ENCODE peak calls at places on chromosomes 6 and 20, in eight cellular contexts. One of them, this sample, is unnamed.

GRCh38 chr6:111805511-111806181 is 67.6 kb downstream of the FYN start:
- DNase-seq in stomach: no peak
- DNase-seq in cardiac muscle cell: peak; percentile 63
- DNase-seq in transverse colon: no peak
- DNase-seq in ovary: no peak
- DNase-seq in HCT116: no peak
- DNase-seq in GM23248: peak; percentile 83
- DNase-seq in keratinocyte: no peak
- DNase-seq in this sample: no peak

GRCh38 chr6:149855040-149855654 is 9.0 kb downstream of the LRP11 start:
- DNase-seq in keratinocyte: no peak
- DNase-seq in GM23248: peak; percentile 92
- DNase-seq in HCT116: peak; percentile 71
- DNase-seq in cardiac muscle cell: peak; percentile 64
- DNase-seq in stomach: peak; percentile 42
- DNase-seq in ovary: no peak
- DNase-seq in transverse colon: no peak
- DNase-seq in this sample: no peak

GRCh38 chr20:56989516-56989915 is 276.9 kb downstream of the BMP7 start:
- DNase-seq in keratinocyte: no peak
- DNase-seq in GM23248: peak; percentile 52
- DNase-seq in ovary: no peak
- DNase-seq in cardiac muscle cell: no peak
- DNase-seq in HCT116: no peak
- DNase-seq in transverse colon: no peak
- DNase-seq in stomach: no peak
- DNase-seq in this sample: no peak

GRCh38 chr6:45613678-45614077 is 235.9 kb upstream of the SUPT3H start:
- DNase-seq in transverse colon: peak; percentile 34
- DNase-seq in cardiac muscle cell: peak; percentile 83
- DNase-seq in GM23248: peak; percentile 80
- DNase-seq in stomach: no peak
- DNase-seq in HCT116: no peak
- DNase-seq in ovary: peak; percentile 37
- DNase-seq in keratinocyte: peak; percentile 49
- DNase-seq in this sample: peak; percentile 86

GRCh38 chr20:50310673-50311051 is 120.0 kb downstream of the CEBPB start:
- DNase-seq in GM23248: no peak
- DNase-seq in cardiac muscle cell: no peak
- DNase-seq in transverse colon: no peak
- DNase-seq in ovary: no peak
- DNase-seq in HCT116: no peak
- DNase-seq in stomach: no peak
- DNase-seq in keratinocyte: no peak
- DNase-seq in this sample: no peak

GRCh38 chr20:35342154-35342769 is 50.0 kb upstream of the FAM83C start:
- DNase-seq in keratinocyte: no peak
- DNase-seq in transverse colon: no peak
- DNase-seq in HCT116: no peak
- DNase-seq in ovary: no peak
- DNase-seq in cardiac muscle cell: peak; percentile 56
- DNase-seq in GM23248: no peak
- DNase-seq in stomach: no peak
- DNase-seq in this sample: no peak

GRCh38 chr6:41416165-41416837 is 80.9 kb downstream of the NCR2 start:
- DNase-seq in GM23248: no peak
- DNase-seq in transverse colon: no peak
- DNase-seq in ovary: no peak
- DNase-seq in HCT116: no peak
- DNase-seq in cardiac muscle cell: no peak
- DNase-seq in stomach: no peak
- DNase-seq in keratinocyte: no peak
- DNase-seq in this sample: no peak

GRCh38 chr20:14069796-14070195 is 74.5 kb downstream of the MACROD2 start:
- DNase-seq in stomach: no peak
- DNase-seq in cardiac muscle cell: no peak
- DNase-seq in HCT116: no peak
- DNase-seq in keratinocyte: no peak
- DNase-seq in ovary: no peak
- DNase-seq in transverse colon: no peak
- DNase-seq in GM23248: peak; percentile 76
- DNase-seq in this sample: no peak

GRCh38 chr6:56664007-56664406 is 21.3 kb upstream of the DST start:
- DNase-seq in HCT116: no peak
- DNase-seq in stomach: no peak
- DNase-seq in cardiac muscle cell: no peak
- DNase-seq in GM23248: no peak
- DNase-seq in ovary: no peak
- DNase-seq in transverse colon: no peak
- DNase-seq in keratinocyte: no peak
- DNase-seq in this sample: no peak

GRCh38 chr6:133130863-133131262 is 110.3 kb upstream of the EYA4 start:
- DNase-seq in GM23248: peak; percentile 52
- DNase-seq in stomach: no peak
- DNase-seq in cardiac muscle cell: peak; percentile 52
- DNase-seq in keratinocyte: peak; percentile 17
- DNase-seq in ovary: no peak
- DNase-seq in HCT116: peak; percentile 81
- DNase-seq in transverse colon: no peak
- DNase-seq in this sample: no peak

GRCh38 chr6:146123611-146124010 is 94.7 kb downstream of the GRM1 start:
- DNase-seq in HCT116: no peak
- DNase-seq in ovary: no peak
- DNase-seq in transverse colon: no peak
- DNase-seq in cardiac muscle cell: no peak
- DNase-seq in stomach: no peak
- DNase-seq in GM23248: no peak
- DNase-seq in keratinocyte: no peak
- DNase-seq in this sample: no peak

GRCh38 chr6:137975058-137975940 is 108.2 kb downstream of the TNFAIP3 start:
- DNase-seq in stomach: no peak
- DNase-seq in transverse colon: no peak
- DNase-seq in keratinocyte: no peak
- DNase-seq in cardiac muscle cell: peak; percentile 56
- DNase-seq in GM23248: peak; percentile 50
- DNase-seq in ovary: no peak
- DNase-seq in HCT116: peak; percentile 7
- DNase-seq in this sample: no peak

GRCh38 chr6:117498159-117498558 is 15.7 kb downstream of the DCBLD1 start:
- DNase-seq in cardiac muscle cell: peak; percentile 74
- DNase-seq in HCT116: no peak
- DNase-seq in stomach: no peak
- DNase-seq in keratinocyte: no peak
- DNase-seq in GM23248: peak; percentile 83
- DNase-seq in ovary: no peak
- DNase-seq in transverse colon: no peak
- DNase-seq in this sample: no peak

GRCh38 chr20:38238834-38239233 is 21.7 kb downstream of the KIAA1755 start:
- DNase-seq in ovary: no peak
- DNase-seq in HCT116: no peak
- DNase-seq in cardiac muscle cell: no peak
- DNase-seq in GM23248: no peak
- DNase-seq in keratinocyte: no peak
- DNase-seq in stomach: no peak
- DNase-seq in transverse colon: no peak
- DNase-seq in this sample: no peak

GRCh38 chr6:85458782-85459181 is 8.9 kb downstream of the NT5E start:
- DNase-seq in stomach: no peak
- DNase-seq in ovary: no peak
- DNase-seq in GM23248: no peak
- DNase-seq in transverse colon: no peak
- DNase-seq in cardiac muscle cell: no peak
- DNase-seq in keratinocyte: no peak
- DNase-seq in HCT116: no peak
- DNase-seq in this sample: no peak

GRCh38 chr20:60976913-60977312 is 275.1 kb upstream of the CDH4 start:
- DNase-seq in stomach: no peak
- DNase-seq in keratinocyte: no peak
- DNase-seq in GM23248: no peak
- DNase-seq in transverse colon: no peak
- DNase-seq in cardiac muscle cell: no peak
- DNase-seq in HCT116: no peak
- DNase-seq in ovary: no peak
- DNase-seq in this sample: no peak

GRCh38 chr6:82178084-82178758 is 69.3 kb downstream of the IBTK start:
- DNase-seq in HCT116: no peak
- DNase-seq in keratinocyte: no peak
- DNase-seq in ovary: no peak
- DNase-seq in GM23248: peak; percentile 72
- DNase-seq in stomach: no peak
- DNase-seq in transverse colon: no peak
- DNase-seq in cardiac muscle cell: peak; percentile 64
- DNase-seq in this sample: no peak

GRCh38 chr20:57711311-57711712 is 1.5 kb upstream of the PMEPA1 start:
- DNase-seq in HCT116: no peak
- DNase-seq in keratinocyte: no peak
- DNase-seq in transverse colon: no peak
- DNase-seq in GM23248: peak; percentile 34
- DNase-seq in ovary: no peak
- DNase-seq in stomach: no peak
- DNase-seq in cardiac muscle cell: no peak
- DNase-seq in this sample: no peak

GRCh38 chr20:18001131-18001921 is 32.5 kb downstream of the MGME1 start:
- DNase-seq in stomach: peak; percentile 75
- DNase-seq in keratinocyte: peak; percentile 78
- DNase-seq in transverse colon: peak; percentile 44
- DNase-seq in GM23248: peak; percentile 94
- DNase-seq in HCT116: no peak
- DNase-seq in ovary: peak; percentile 65
- DNase-seq in cardiac muscle cell: peak; percentile 95
- DNase-seq in this sample: peak; percentile 98

GRCh38 chr6:46290916-46291633 is 120.3 kb upstream of the ENPP5 start:
- DNase-seq in ovary: no peak
- DNase-seq in keratinocyte: no peak
- DNase-seq in transverse colon: no peak
- DNase-seq in HCT116: no peak
- DNase-seq in GM23248: no peak
- DNase-seq in stomach: no peak
- DNase-seq in cardiac muscle cell: no peak
- DNase-seq in this sample: no peak

DNA sequence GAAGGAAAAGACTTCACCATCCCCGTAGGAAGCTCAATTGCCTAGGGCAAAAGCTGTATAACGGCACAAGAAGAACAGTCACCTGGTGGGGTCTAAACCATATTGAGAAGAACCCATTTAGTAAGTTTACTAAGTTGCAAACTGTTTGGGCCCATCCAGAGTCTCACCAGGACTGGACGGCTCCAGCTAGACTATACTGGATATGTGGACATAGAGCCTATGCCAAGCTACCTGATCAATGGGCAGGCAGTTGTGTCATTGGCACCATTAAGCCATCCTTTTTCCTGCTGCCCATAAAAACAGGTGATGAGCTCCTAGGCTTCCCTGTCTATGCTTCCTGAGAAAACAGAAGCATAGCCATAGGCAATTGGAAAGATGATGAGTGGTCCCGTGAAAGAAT is 293.9 kb downstream of the RNGTT start:
- DNase-seq in HCT116: no peak
- DNase-seq in transverse colon: no peak
- DNase-seq in ovary: no peak
- DNase-seq in stomach: no peak
- DNase-seq in keratinocyte: no peak
- DNase-seq in cardiac muscle cell: no peak
- DNase-seq in GM23248: no peak
- DNase-seq in this sample: no peak
- H3K9me3 ChIP-seq in HCT116: peaks cover 5% of the 10 kb centered on the region
- H3K9me3 ChIP-seq in transverse colon: peaks cover 23% of the 10 kb centered on the region
- H3K9me3 ChIP-seq in ovary: no peaks in the 10 kb centered on the region
- H3K9me3 ChIP-seq in stomach: peaks cover 21% of the 10 kb centered on the region
- H3K9me3 ChIP-seq in keratinocyte: peaks cover 4% of the 10 kb centered on the region
- H3K9me3 ChIP-seq in cardiac muscle cell: no peaks in the 10 kb centered on the region
- H3K9me3 ChIP-seq in GM23248: no peaks in the 10 kb centered on the region
- H3K9me3 ChIP-seq in this sample: peaks cover 16% of the 10 kb centered on the region

DNA sequence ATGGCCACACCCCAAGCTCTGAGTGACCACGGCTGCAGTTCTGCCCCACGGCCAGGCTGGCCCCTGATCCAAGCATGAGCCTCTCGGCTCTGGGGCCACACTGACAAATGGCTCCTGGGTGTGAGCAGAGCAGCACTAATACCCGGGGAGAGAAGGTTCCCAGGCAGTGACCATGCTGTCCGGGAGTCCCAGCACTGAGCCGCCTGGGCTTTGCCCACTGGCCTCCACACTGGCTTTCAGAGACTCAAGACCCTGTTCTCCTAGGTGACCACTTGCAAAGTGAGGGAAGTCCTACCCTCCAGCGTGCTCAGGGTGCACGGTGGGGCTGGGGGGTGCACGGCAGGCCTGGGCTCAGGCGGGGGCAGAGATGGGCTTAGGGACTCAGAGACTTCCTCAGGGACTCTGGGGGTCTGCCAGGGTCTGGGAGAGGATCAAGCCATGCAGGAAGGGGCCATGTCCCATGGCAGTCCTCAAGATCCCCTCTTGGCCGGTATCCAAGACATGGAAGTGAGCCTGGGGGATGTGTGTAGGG is 220.2 kb upstream of the RNF24 start:
- DNase-seq in cardiac muscle cell: peak; percentile 11
- DNase-seq in GM23248: no peak
- DNase-seq in keratinocyte: no peak
- DNase-seq in ovary: no peak
- DNase-seq in stomach: no peak
- DNase-seq in transverse colon: no peak
- DNase-seq in HCT116: no peak
- DNase-seq in this sample: no peak
- H3K4me3 ChIP-seq in cardiac muscle cell: no peak overlapping the region
- H3K4me3 ChIP-seq in GM23248: no peak overlapping the region
- H3K4me3 ChIP-seq in keratinocyte: no peak overlapping the region
- H3K4me3 ChIP-seq in ovary: no peak overlapping the region
- H3K4me3 ChIP-seq in stomach: no peak overlapping the region
- H3K4me3 ChIP-seq in transverse colon: no peak overlapping the region
- H3K4me3 ChIP-seq in HCT116: no peak overlapping the region
- H3K4me3 ChIP-seq in this sample: no peak overlapping the region

DNA sequence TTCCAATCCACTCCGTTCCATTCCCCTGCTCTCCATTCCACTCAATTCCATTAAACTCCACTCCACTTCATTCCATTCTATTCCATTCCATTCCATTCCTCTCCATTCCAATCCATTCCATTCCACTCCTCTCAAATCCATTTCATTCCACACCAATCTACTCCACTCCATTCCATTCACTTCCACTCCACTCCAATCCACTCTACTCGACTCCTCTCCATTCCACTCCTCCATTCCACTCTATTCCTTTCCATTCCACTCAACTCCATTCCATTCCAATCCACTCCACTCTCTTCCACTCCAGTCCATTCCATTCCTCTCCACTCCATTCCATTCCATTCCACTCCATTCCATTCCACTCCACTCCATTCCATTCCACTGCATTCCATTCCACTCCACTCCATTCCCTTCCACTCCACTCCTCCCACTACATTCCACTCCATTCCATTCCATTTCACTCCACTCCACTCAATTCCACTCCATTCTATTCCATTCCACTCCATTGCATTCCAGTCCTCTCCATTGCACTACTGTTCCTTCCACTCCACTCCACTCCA is 22.6 kb upstream of the DEFB125 start:
- DNase-seq in HCT116: no peak
- DNase-seq in keratinocyte: no peak
- DNase-seq in GM23248: no peak
- DNase-seq in stomach: no peak
- DNase-seq in cardiac muscle cell: no peak
- DNase-seq in ovary: no peak
- DNase-seq in transverse colon: no peak
- DNase-seq in this sample: no peak
- H3K9me3 ChIP-seq in HCT116: peaks cover 35% of the 10 kb centered on the region
- H3K9me3 ChIP-seq in keratinocyte: peaks cover 15% of the 10 kb centered on the region
- H3K9me3 ChIP-seq in GM23248: no peaks in the 10 kb centered on the region
- H3K9me3 ChIP-seq in stomach: no peaks in the 10 kb centered on the region
- H3K9me3 ChIP-seq in cardiac muscle cell: no peaks in the 10 kb centered on the region
- H3K9me3 ChIP-seq in ovary: no peaks in the 10 kb centered on the region
- H3K9me3 ChIP-seq in transverse colon: no peaks in the 10 kb centered on the region
- H3K9me3 ChIP-seq in this sample: no peaks in the 10 kb centered on the region

GRCh38 chr20:63004607-63005211 is 2.1 kb downstream of the BHLHE23 start:
- DNase-seq in HCT116: no peak
- DNase-seq in ovary: no peak
- DNase-seq in GM23248: peak; percentile 37
- DNase-seq in keratinocyte: no peak
- DNase-seq in cardiac muscle cell: no peak
- DNase-seq in stomach: no peak
- DNase-seq in transverse colon: no peak
- DNase-seq in this sample: no peak
- H3K4me3 ChIP-seq in HCT116: no peak overlapping the region
- H3K4me3 ChIP-seq in ovary: no peak overlapping the region
- H3K4me3 ChIP-seq in GM23248: no peak overlapping the region
- H3K4me3 ChIP-seq in keratinocyte: no peak overlapping the region
- H3K4me3 ChIP-seq in cardiac muscle cell: no peak overlapping the region
- H3K4me3 ChIP-seq in stomach: no peak overlapping the region
- H3K4me3 ChIP-seq in transverse colon: no peak overlapping the region
- H3K4me3 ChIP-seq in this sample: no peak overlapping the region

This sample was measured in vagina.